ENCODE peak calls at places on chromosome 20, in ten cellular contexts. W is small intestine; X is cardiac muscle cell; S is A549; T is adipocyte; R is BE2C; U is tibial artery; O is ascending aorta; P is CD4-positive, alpha-beta memory T cell; B is lower lobe of right lung. F is an unnamed sample. For H3K4me1 and H3K9me3, the result is how much of the 10 kb centered on the place peaks cover.

GRCh38 chr20:42308980-42309524 is 690.9 kb upstream of the CHD6 start:
- DNase-seq in W (no peak), X (no peak), S (no peak), T (no peak), R (no peak), U (no peak), O (no peak), P (no peak), B (no peak), F (no peak)

GRCh38 chr20:62403331-62403730 is 3.8 kb downstream of the CABLES2 start:
- DNase-seq in W (no peak), X (no peak), S (no peak), T (no peak), R (no peak), U (no peak), O (no peak), P (no peak), B (no peak), F (no peak)

GRCh38 chr20:33667245-33668086 is 723 bp downstream of the ACTL10 start:
- DNase-seq in W (peak), X (no peak), S (no peak), T (peak), R (peak), U (peak), O (peak), P (peak), B (peak), F (peak)

GRCh38 chr20:37989601-37990001 is 43.7 kb downstream of the TTI1 start:
- DNase-seq in W (peak), X (peak), S (no peak), T (no peak), R (no peak), U (no peak), O (no peak), P (no peak), B (peak), F (no peak)

GRCh38 chr20:55678970-55679667 is 326.2 kb downstream of the CBLN4 start:
- DNase-seq in W (no peak), X (no peak), S (no peak), T (no peak), R (no peak), U (no peak), O (no peak), P (no peak), B (no peak), F (no peak)

GRCh38 chr20:6780414-6780813 is 12.9 kb downstream of the BMP2 start:
- DNase-seq in W (peak), X (no peak), S (no peak), T (no peak), R (no peak), U (no peak), O (no peak), P (no peak), B (no peak), F (no peak)

GRCh38 chr20:18007534-18008292 is 38.9 kb downstream of the MGME1 start:
- DNase-seq in W (no peak), X (no peak), S (no peak), T (no peak), R (peak), U (peak), O (no peak), P (no peak), B (no peak), F (no peak)

GRCh38 chr20:5216663-5217062 is 89.9 kb downstream of the CDS2 start:
- DNase-seq in W (no peak), X (no peak), S (no peak), T (no peak), R (no peak), U (no peak), O (no peak), P (no peak), B (no peak), F (no peak)

GRCh38 chr20:10857362-10858070 is 183.7 kb upstream of the JAG1 start:
- DNase-seq in W (peak), X (no peak), S (peak), T (peak), R (no peak), U (no peak), O (peak), P (no peak), B (no peak), F (peak)

GRCh38 chr20:2817891-2818595 is 1.9 kb downstream of the TMEM239 start:
- DNase-seq in W (no peak), X (no peak), S (no peak), T (peak), R (no peak), U (peak), O (peak), P (no peak), B (no peak), F (no peak)

GRCh38 chr20:17479041-17479657 is 52.0 kb downstream of the BFSP1 start:
- DNase-seq in W (no peak), X (no peak), S (no peak), T (no peak), R (no peak), U (no peak), O (no peak), P (no peak), B (no peak), F (no peak)

GRCh38 chr20:24316731-24317130 is 152.7 kb upstream of the SYNDIG1 start:
- DNase-seq in W (no peak), X (no peak), S (no peak), T (no peak), R (no peak), U (no peak), O (no peak), P (no peak), B (no peak), F (no peak)

GRCh38 chr20:34639755-34640222 is 37.1 kb downstream of the PIGU start:
- DNase-seq in W (peak), X (peak), S (no peak), T (no peak), R (peak), U (no peak), O (no peak), P (no peak), B (no peak), F (no peak)

GRCh38 chr20:35888659-35889058 is 65.6 kb downstream of the SCAND1 start:
- DNase-seq in W (no peak), X (no peak), S (no peak), T (no peak), R (no peak), U (no peak), O (no peak), P (no peak), B (no peak), F (no peak)

GRCh38 chr20:50870572-50871161 is 60.6 kb downstream of the ADNP start:
- DNase-seq in W (no peak), X (peak), S (no peak), T (peak), R (no peak), U (no peak), O (no peak), P (no peak), B (no peak), F (peak)
- H3K4me1 ChIP-seq in W (under half), X (under half), S (under half), T (under half), R (under half), U (under half), O (under half), P (under half), B (under half), F (under half)

GRCh38 chr20:52652271-52652670 is 319.9 kb upstream of the TSHZ2 start:
- DNase-seq in W (no peak), X (no peak), S (no peak), T (no peak), R (no peak), U (no peak), O (no peak), P (no peak), B (no peak), F (no peak)

GRCh38 chr20:52649727-52650126 is 322.4 kb upstream of the TSHZ2 start:
- DNase-seq in W (no peak), X (no peak), S (no peak), T (no peak), R (no peak), U (no peak), O (no peak), P (no peak), B (no peak), F (no peak)

GRCh38 chr20:52654552-52654951 is 317.6 kb upstream of the TSHZ2 start:
- DNase-seq in W (no peak), X (no peak), S (no peak), T (no peak), R (no peak), U (no peak), O (no peak), P (no peak), B (no peak), F (no peak)

DNA sequence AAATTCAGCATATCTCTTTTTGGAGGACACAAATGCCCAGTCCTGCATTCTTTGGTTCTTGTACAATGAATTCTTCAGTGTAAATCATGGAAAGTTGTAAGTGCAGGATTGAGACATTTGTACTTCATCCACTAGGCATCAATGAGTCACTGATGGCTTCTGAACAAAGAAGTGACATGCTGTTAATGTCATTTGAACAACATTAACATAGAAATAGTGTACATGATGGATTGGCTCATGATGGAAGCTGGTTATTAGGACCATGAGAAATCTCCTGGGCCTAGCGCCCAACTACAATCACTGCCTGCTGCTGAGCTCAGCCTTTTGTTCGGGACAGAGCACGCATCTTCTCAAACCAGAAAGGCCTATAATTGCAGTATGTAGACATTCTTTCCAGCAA is 316.8 kb upstream of the TSHZ2 start:
- DNase-seq in W (no peak), X (no peak), S (no peak), T (no peak), R (no peak), U (no peak), O (no peak), P (no peak), B (no peak), F (no peak)
- H3K9me3 ChIP-seq in W (under half), X (under half), S (under half), T (under half), R (under half), U (under half), O (under half), P (under half), B (under half), F (under half)

DNA sequence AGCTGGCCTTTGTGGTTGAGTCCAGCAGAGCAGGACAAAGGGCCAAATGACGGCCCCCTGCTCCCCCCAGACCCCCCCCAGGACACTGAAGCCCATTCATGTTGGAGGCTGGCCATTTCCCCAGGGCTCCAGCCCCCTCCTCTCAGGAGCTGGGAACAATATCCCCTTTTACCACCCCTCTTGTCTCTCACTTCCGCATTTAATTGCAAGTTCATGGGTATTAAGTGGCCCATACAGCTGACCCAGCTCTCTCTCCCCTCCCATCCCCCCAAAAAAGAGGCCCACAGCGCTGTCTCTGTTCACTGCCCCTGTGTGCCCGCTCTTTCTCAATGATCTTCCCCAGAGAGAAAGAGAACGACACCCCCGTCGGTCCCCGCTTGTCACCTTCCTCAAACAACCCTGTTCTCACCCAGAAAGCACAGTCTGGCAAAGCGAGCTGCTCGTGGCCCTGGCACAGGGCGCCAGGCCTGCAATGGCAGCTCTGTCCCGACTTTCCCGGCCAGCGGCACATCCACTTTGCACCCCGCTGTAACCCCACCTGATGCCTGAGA is 30.4 kb downstream of the PREX1 start:
- DNase-seq in W (no peak), X (no peak), S (no peak), T (no peak), R (no peak), U (peak), O (no peak), P (no peak), B (peak), F (no peak)
- H3K4me1 ChIP-seq in W (under half), X (under half), S (under half), T (under half), R (under half), U (under half), O (under half), P (half or more), B (under half), F (under half)

DNA sequence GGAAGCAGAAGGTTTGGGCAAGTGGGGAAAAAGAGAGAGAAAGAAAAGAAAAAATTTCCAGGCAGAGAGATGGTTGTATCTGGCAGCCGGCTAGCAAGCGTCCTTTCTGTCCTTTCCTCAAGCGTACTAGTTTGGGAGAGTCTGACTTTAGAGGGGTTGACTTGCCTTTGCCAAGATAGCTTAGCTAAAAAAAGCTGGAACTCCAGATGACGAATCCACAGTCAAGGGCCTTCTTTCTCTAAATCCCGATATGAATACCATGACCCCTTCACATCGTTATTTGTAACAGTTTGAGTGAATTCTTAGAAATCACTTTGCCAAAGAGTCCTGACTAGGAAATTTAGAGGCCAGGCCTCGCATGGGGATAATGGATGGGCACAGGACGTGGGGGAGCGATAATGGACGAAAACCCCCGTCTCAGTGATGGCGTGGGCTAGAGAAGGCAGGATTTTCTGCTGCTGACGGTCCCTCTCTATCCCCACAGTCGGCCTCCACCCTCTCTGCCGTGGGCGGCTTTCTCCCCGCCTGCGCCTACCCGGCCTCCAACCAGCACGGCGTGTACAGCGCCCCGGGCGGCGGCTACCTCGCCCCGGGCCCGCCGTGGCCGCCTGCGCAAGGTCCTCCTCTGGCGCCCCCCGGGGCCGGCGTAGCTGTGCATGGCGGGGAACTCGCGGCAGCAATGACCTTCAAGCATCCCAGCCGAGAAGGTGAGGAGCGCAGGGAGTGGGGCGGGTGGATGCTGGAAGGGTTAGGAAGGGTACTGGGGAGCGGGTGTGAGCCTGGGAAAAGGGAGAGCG is 3.5 kb downstream of the PAX1 start:
- DNase-seq in W (no peak), X (no peak), S (no peak), T (no peak), R (no peak), U (no peak), O (no peak), P (no peak), B (no peak), F (no peak)
- H3K9me3 ChIP-seq in W (under half), X (under half), S (under half), T (under half), R (under half), U (under half), O (under half), P (under half), B (under half), F (under half)